ENCODE peak calls at places on chromosomes 1 and 21, in five cellular contexts. E is right cardiac atrium, B is MM.1S, M is GM23248, C is lower lobe of right lung. G is an unnamed sample.

GRCh38 chr1:43853161-43853921 is 80.3 kb upstream of the ARTN start:
- DNase-seq in E (peak), B (peak), M (peak), C (peak), G (peak)

GRCh38 chr1:35622510-35623171 is 18.7 kb downstream of the PSMB2 start:
- DNase-seq in E (no peak), B (no peak), M (no peak), C (no peak), G (no peak)

GRCh38 chr1:153922076-153922837 is 515 bp downstream of the GATAD2B start:
- DNase-seq in E (peak), B (no peak), M (peak), C (peak), G (peak)

GRCh38 chr1:58779837-58780585 is 3.8 kb downstream of the JUN start:
- DNase-seq in E (peak), B (no peak), M (peak), C (no peak), G (no peak)

GRCh38 chr1:50861742-50862141 is 98.3 kb downstream of the FAF1 start:
- DNase-seq in E (no peak), B (no peak), M (no peak), C (no peak), G (no peak)

GRCh38 chr21:46098303-46099141 is 610 bp downstream of the COL6A2 start:
- DNase-seq in E (peak), B (no peak), M (peak), C (peak), G (peak)

GRCh38 chr1:8358897-8359616 is 41.1 kb downstream of the SLC45A1 start:
- DNase-seq in E (peak), B (no peak), M (no peak), C (no peak), G (peak)

GRCh38 chr1:110914676-110915075 is 41.7 kb downstream of the CD53 start:
- DNase-seq in E (no peak), B (no peak), M (peak), C (no peak), G (no peak)

GRCh38 chr1:174359454-174359805 is 88.3 kb upstream of the GPR52 start:
- DNase-seq in E (no peak), B (no peak), M (no peak), C (no peak), G (no peak)

GRCh38 chr1:247386217-247386616 is 29.8 kb upstream of the NLRP3 start:
- DNase-seq in E (no peak), B (no peak), M (no peak), C (no peak), G (no peak)

GRCh38 chr1:221832151-221832550 is 90.3 kb upstream of the DUSP10 start:
- DNase-seq in E (no peak), B (no peak), M (no peak), C (no peak), G (no peak)

GRCh38 chr1:221832617-221833016 is 90.7 kb upstream of the DUSP10 start:
- DNase-seq in E (peak), B (no peak), M (no peak), C (no peak), G (no peak)

GRCh38 chr1:221824909-221825308 is 83.0 kb upstream of the DUSP10 start:
- DNase-seq in E (no peak), B (no peak), M (no peak), C (no peak), G (no peak)

GRCh38 chr1:221827307-221827642 is 85.4 kb upstream of the DUSP10 start:
- DNase-seq in E (no peak), B (no peak), M (no peak), C (no peak), G (no peak)

GRCh38 chr1:221829327-221830011 is 87.6 kb upstream of the DUSP10 start:
- DNase-seq in E (no peak), B (no peak), M (peak), C (no peak), G (no peak)
- H3K4me3 ChIP-seq in E (no peak), B (no peak), M (peak), C (no peak), G (no peak)

DNA sequence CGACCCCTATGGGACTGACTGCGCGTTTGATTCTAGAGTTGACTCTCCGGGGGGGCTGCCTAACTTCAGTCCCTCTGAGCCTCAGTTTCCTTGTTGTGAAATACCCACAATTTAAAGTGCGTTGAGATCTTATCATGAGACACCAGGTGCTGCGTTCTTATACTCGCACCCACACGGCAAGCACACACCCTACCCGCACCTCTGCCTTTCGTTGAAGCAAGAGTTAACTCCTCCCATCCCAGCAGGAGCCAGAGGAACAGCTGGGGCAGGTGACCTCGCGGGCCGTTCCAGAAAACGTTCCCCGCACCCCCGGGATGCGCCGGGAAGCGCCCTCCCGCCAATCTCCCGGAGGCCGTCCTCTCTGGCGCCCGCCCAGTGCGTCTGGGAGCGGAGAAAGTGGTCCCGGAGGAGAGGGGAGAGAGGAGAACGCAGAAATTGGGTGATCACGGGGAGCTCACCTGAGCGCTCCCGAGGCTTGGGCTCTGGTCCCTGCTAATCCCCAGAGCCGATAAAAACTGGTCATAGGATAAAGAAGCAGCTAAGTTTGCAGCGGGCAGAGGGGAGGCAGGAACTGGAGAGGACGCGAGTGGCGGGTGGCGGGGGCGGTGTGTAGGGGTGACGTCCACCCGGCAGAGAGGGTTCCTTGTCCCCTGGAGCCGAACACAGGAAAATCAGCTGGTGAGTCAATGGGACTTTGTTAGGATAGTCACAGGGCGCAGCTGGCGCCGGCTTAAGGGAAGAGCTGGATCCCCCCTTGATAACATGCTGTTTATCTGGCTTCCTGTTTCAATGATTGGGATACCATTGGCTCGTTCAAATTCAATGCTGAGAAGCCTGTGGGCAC is 856 bp downstream of the NAV1 start:
- DNase-seq in E (peak), B (no peak), M (peak), C (peak), G (peak)
- H3K4me3 ChIP-seq in E (peak), B (peak), M (peak), C (peak), G (peak)

GRCh38 chr1:182700351-182700709 is 15.9 kb upstream of the RGS8 start:
- DNase-seq in E (no peak), B (no peak), M (no peak), C (no peak), G (no peak)

GRCh38 chr1:182702826-182703524 is 18.6 kb upstream of the RGS8 start:
- DNase-seq in E (no peak), B (no peak), M (no peak), C (no peak), G (no peak)

GRCh38 chr1:182698977-182699672 is 14.7 kb upstream of the RGS8 start:
- DNase-seq in E (peak), B (no peak), M (no peak), C (no peak), G (peak)

GRCh38 chr1:182703539-182703938 is 19.2 kb upstream of the RGS8 start:
- DNase-seq in E (no peak), B (no peak), M (no peak), C (no peak), G (no peak)

DNA sequence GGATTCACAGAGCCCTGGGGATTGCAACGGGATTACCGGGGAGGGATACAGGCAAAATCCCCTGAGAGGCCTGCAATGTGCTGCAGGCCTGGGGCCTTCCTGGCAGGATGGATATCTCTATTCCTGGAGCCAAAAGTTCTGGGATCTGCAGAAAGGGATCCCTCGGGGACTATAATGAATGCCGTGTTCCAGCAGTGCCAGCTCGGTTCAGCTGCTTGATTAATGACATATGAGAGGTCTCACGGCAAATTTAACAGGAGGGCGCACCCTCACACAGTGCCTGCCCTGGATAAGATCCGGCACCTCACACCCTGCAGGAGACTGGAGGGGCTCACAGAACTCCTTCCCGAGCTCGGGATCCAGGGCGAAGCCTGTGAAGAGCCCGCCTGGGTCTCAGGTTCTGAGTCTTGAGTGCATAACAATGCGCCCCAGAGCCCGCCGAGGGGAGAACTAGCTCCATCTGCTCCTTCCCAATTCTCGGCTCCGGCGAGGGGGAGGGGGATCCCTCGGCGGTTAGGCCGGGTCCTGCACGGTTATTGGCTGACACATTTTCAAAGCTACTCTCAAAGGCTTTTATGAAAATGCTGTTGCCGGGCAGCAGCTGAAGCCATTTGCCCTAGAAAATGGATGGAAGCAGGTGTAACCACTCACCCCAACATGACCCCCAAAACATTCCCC is 15.4 kb upstream of the RGS8 start:
- DNase-seq in E (peak), B (no peak), M (no peak), C (no peak), G (peak)
- H3K4me3 ChIP-seq in E (no peak), B (no peak), M (no peak), C (no peak), G (peak)

GRCh38 chr21:14543983-14544382 is 2.1 kb downstream of the SAMSN1 start:
- DNase-seq in E (no peak), B (no peak), M (no peak), C (no peak), G (no peak)
- H3K4me3 ChIP-seq in E (peak), B (no peak), M (no peak), C (peak), G (peak)

GRCh38 chr1:212512731-212513559 is 80.2 kb downstream of the NENF start:
- DNase-seq in E (no peak), B (no peak), M (peak), C (no peak), G (no peak)

GRCh38 chr1:212513586-212513985 is 80.9 kb downstream of the NENF start:
- DNase-seq in E (no peak), B (no peak), M (no peak), C (no peak), G (no peak)

GRCh38 chr1:212514782-212515181 is 82.1 kb downstream of the NENF start:
- DNase-seq in E (peak), B (no peak), M (peak), C (no peak), G (no peak)

GRCh38 chr1:212515329-212515760 is 82.6 kb downstream of the NENF start:
- DNase-seq in E (no peak), B (no peak), M (no peak), C (no peak), G (no peak)

DNA sequence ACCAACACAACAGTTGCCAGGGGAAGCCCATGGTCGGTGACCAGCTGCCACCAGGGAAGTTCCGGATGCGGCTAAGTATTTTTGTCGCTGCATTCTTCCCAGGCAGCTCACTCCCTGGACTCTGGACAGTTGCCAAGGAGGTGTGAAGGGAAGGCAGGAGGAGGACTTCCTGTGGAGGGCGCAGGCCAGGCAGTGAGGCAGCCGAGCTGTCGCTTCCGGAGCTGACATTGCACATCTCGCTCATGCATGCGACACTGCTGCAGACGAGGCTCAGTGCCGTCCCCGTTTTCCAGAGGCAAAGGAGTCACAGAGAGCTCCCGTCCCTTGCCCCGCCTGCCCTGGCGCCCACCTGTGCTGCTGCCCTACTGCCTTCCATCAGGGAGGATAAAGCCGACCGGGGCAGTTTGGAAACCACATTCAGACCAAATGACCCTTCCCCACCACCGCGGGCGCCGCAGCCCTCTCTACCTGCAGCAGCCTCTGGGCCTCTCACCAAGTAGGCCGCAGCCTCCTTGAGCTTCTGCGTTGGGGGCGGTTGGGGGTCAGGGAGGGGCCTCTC is 81.4 kb downstream of the NENF start:
- DNase-seq in E (peak), B (no peak), M (peak), C (peak), G (peak)
- H3K4me3 ChIP-seq in E (peak), B (no peak), M (peak), C (peak), G (peak)

DNA sequence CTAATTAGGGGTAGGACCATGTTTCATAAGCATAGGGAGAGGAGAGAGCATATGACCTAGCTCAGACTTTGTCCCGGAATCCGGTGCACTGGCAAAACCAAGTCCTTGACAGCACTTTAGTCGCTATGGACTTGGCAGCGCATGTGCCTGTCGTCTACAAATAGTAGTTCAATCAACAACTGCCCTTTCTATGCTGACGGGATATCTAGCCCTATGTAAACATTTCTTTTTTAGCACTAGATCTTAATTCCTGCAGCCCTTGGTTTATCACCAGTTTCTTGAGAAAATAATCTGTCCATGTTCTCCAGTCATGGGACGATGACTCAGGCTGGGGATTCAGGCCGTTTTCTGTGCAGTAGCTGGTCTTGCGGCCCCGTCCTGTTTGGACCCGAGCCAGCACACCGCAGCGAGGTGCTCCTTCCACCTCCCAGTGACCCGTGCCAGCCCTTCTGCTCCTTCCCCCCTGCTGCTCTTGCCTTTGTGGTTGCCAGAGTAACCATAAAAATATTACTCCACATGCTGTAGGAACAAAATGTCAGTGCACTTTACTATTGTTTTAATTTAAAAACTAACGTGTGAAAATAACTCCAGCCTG is 8.6 kb upstream of the MT1HL1 start:
- DNase-seq in E (peak), B (no peak), M (no peak), C (peak), G (no peak)
- H3K4me3 ChIP-seq in E (no peak), B (no peak), M (no peak), C (peak), G (no peak)

DNA sequence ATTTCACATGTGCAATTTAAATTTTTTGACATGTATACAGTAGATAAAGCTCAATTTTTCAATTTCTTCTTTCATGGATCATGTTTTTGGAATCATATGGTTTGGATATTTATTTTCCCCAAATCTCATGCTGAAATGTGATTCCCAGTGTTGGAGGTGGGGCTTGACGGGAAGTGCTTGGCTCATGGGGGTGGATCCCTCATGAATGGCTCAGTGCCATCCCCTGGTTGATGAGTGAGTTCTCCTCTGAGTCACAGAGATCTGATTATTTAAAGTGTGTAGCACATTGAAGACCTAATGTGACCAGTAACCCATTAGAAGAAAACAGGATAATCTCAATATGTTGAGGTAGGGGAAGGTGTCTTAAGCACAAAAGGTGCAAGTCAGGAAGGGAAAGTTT is 9.1 kb upstream of the IFI16 start:
- DNase-seq in E (peak), B (no peak), M (peak), C (peak), G (peak)
- H3K4me3 ChIP-seq in E (peak), B (no peak), M (peak), C (peak), G (peak)

GRCh38 chr1:218201601-218202000 is 83.5 kb upstream of the RRP15 start:
- DNase-seq in E (no peak), B (no peak), M (no peak), C (no peak), G (no peak)
- H3K4me3 ChIP-seq in E (no peak), B (no peak), M (no peak), C (no peak), G (no peak)

GRCh38 chr1:185438936-185439335 is 121.9 kb upstream of the IVNS1ABP start:
- DNase-seq in E (no peak), B (no peak), M (peak), C (no peak), G (no peak)

GRCh38 chr1:185440877-185441276 is 123.8 kb upstream of the IVNS1ABP start:
- DNase-seq in E (no peak), B (no peak), M (no peak), C (no peak), G (no peak)

GRCh38 chr1:185442065-185442464 is 125.0 kb upstream of the IVNS1ABP start:
- DNase-seq in E (no peak), B (no peak), M (peak), C (no peak), G (no peak)

GRCh38 chr1:185441608-185442007 is 124.6 kb upstream of the IVNS1ABP start:
- DNase-seq in E (no peak), B (no peak), M (peak), C (no peak), G (no peak)

DNA sequence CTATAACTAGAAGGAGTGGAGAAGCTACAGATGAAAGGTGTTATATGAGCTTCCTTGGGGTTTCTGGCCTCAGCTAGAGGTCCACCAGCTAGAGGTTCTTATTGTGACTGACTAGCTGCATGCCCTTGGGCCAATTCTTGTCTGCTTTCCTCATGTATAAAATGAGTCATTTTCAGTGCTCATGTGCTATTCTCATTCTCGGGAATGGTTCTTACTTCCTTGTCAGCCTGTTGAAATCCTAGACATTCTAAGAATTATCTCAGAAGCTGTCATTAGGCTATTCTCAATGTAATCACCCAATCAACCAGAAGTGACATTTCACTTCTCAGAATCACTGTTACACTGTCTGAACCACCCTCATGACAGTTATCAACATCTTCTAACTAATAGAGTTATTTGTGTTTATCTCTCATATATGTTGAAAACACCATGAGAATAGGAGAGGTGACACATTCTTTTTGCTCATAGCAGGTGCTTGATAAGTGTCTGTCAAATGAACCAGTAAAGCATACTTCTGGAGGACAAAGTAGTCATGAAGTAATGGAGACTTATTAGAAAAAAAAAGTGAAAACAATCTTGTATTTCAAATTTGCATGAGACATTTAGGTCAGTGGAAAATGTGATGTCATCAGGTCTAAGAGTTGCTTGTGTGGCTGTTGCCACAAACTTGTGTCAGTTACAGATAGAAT is 122.8 kb upstream of the IVNS1ABP start:
- DNase-seq in E (no peak), B (no peak), M (peak), C (no peak), G (no peak)
- H3K4me3 ChIP-seq in E (no peak), B (no peak), M (no peak), C (no peak), G (no peak)

GRCh38 chr1:205186191-205186590 is 25.3 kb downstream of the DSTYK start:
- DNase-seq in E (no peak), B (peak), M (no peak), C (no peak), G (no peak)

GRCh38 chr1:205189162-205189561 is 22.3 kb downstream of the DSTYK start:
- DNase-seq in E (no peak), B (no peak), M (no peak), C (no peak), G (no peak)

GRCh38 chr1:205191127-205191577 is 20.4 kb downstream of the DSTYK start:
- DNase-seq in E (no peak), B (no peak), M (peak), C (no peak), G (no peak)

GRCh38 chr1:205187420-205187819 is 24.1 kb downstream of the DSTYK start:
- DNase-seq in E (no peak), B (no peak), M (no peak), C (no peak), G (no peak)

GRCh38 chr1:205188132-205188531 is 23.4 kb downstream of the DSTYK start:
- DNase-seq in E (no peak), B (no peak), M (peak), C (no peak), G (no peak)
- H3K4me3 ChIP-seq in E (no peak), B (no peak), M (no peak), C (no peak), G (no peak)